ENCODE peak calls at places on chromosomes 6 and 20, in five cellular contexts. A, E, R, G and V are unnamed samples.

GRCh38 chr6:168053086-168053956 is 25.7 kb downstream of the FRMD1 start:
- ATAC-seq in R (no peak), A (no peak), E (no peak), G (no peak), V (no peak)

GRCh38 chr6:141866731-141867502 is 265.8 kb upstream of the GJE1 start:
- ATAC-seq in R (no peak), E (peak), A (peak), G (no peak), V (no peak)

GRCh38 chr6:13711726-13712484 is at the start of gene RANBP9:
- ATAC-seq in R (peak), E (peak), A (peak), G (peak), V (peak)

GRCh38 chr20:35907017-35907685 is 47.2 kb downstream of the SCAND1 start:
- ATAC-seq in E (peak), R (no peak), G (peak), A (peak), V (no peak)

GRCh38 chr6:107187630-107188029 is 72.3 kb upstream of the BEND3 start:
- ATAC-seq in R (no peak), A (no peak), E (no peak), G (no peak), V (no peak)

GRCh38 chr6:128370072-128370471 is 150.3 kb downstream of the PTPRK start:
- ATAC-seq in R (no peak), A (no peak), G (no peak), E (no peak), V (no peak)

GRCh38 chr6:87099472-87099871 is 4.6 kb upstream of the CGA start:
- ATAC-seq in E (peak), G (no peak), A (no peak), R (no peak), V (no peak)

GRCh38 chr20:62674370-62674769 is 32.1 kb downstream of the SLCO4A1 start:
- ATAC-seq in R (no peak), E (no peak), G (no peak), A (no peak), V (no peak)